ENCODE peak calls at places on chromosomes 7 and 10, in five cellular contexts. N is left ventricle myocardium inferior, T is coronary artery, J is thoracic aorta, M is HFF-Myc. P is an unnamed sample.

GRCh38 chr10:73859441-73860049 is 14.8 kb downstream of the CAMK2G start:
- DNase-seq in N (no peak), T (no peak), J (no peak), M (no peak), P (no peak)

GRCh38 chr7:21497072-21497471 is 45.8 kb upstream of the DNAH11 start:
- DNase-seq in N (no peak), T (no peak), J (no peak), M (peak; percentile 2), P (no peak)

GRCh38 chr10:527416-527815 is 162.1 kb downstream of the DIP2C start:
- DNase-seq in N (no peak), T (no peak), J (no peak), M (no peak), P (no peak)

GRCh38 chr7:21426958-21427860 is 674 bp upstream of the SP4 start:
- DNase-seq in N (peak; percentile 99), T (peak; percentile 99), J (peak; percentile 94), M (peak; percentile 92), P (peak; percentile 98)

GRCh38 chr7:10998984-10999757 is 25.5 kb downstream of the PHF14 start:
- DNase-seq in N (no peak), T (no peak), J (no peak), M (no peak), P (no peak)

GRCh38 chr10:74081192-74081803 is 69.3 kb downstream of the AP3M1 start:
- DNase-seq in N (no peak), T (no peak), J (no peak), M (no peak), P (no peak)

GRCh38 chr10:63935705-63936104 is 414.5 kb downstream of the REEP3 start:
- DNase-seq in N (no peak), T (no peak), J (no peak), M (no peak), P (no peak)

GRCh38 chr10:112435013-112435619 is 11.6 kb downstream of the ZDHHC6 start:
- DNase-seq in N (no peak), T (no peak), J (no peak), M (peak; percentile 9), P (no peak)

GRCh38 chr10:113214331-113214730 is 264.3 kb downstream of the TCF7L2 start:
- DNase-seq in N (no peak), T (no peak), J (no peak), M (no peak), P (no peak)

GRCh38 chr10:31678139-31678536 is 250.5 kb downstream of the ARHGAP12 start:
- DNase-seq in N (peak; percentile 58), T (no peak), J (no peak), M (no peak), P (no peak)

GRCh38 chr10:36722777-36723176 is 402.6 kb upstream of the ANKRD30A start:
- DNase-seq in N (no peak), T (no peak), J (no peak), M (no peak), P (no peak)

GRCh38 chr10:37975407-37975991 is 948 bp downstream of the ZNF25 start:
- DNase-seq in N (no peak), T (no peak), J (no peak), M (peak; percentile 1), P (no peak)

GRCh38 chr10:10872035-10872673 is 145.5 kb upstream of the CELF2 start:
- DNase-seq in N (no peak), T (no peak), J (no peak), M (peak; percentile 63), P (no peak)

GRCh38 chr7:52154382-52154781 is 837.8 kb upstream of the COBL start:
- DNase-seq in N (no peak), T (no peak), J (no peak), M (no peak), P (no peak)

GRCh38 chr7:150854066-150855000 is 2.0 kb downstream of the AOC1 start:
- DNase-seq in N (no peak), T (peak; percentile 52), J (no peak), M (no peak), P (no peak)

GRCh38 chr7:47968852-47969774 is 10.3 kb downstream of the HUS1 start:
- DNase-seq in N (peak; percentile 58), T (no peak), J (no peak), M (peak; percentile 48), P (no peak)

GRCh38 chr10:132503581-132504421 is 33.8 kb upstream of the INPP5A start:
- DNase-seq in N (peak; percentile 13), T (no peak), J (no peak), M (no peak), P (no peak)

GRCh38 chr10:28996947-28997551 is 291.8 kb upstream of the LYZL1 start:
- DNase-seq in N (no peak), T (no peak), J (no peak), M (no peak), P (no peak)

GRCh38 chr10:105952153-105952552 is 1212.4 kb downstream of the SORCS1 start:
- DNase-seq in N (no peak), T (no peak), J (no peak), M (no peak), P (no peak)

GRCh38 chr7:26097837-26098668 is 53.9 kb upstream of the NFE2L3 start:
- DNase-seq in N (no peak), T (no peak), J (no peak), M (no peak), P (no peak)

GRCh38 chr10:98088186-98088971 is 46.1 kb upstream of the R3HCC1L start:
- DNase-seq in N (peak; percentile 27), T (no peak), J (no peak), M (no peak), P (no peak)

GRCh38 chr10:57962839-57963238 is 304.9 kb downstream of the IPMK start:
- DNase-seq in N (no peak), T (no peak), J (no peak), M (no peak), P (no peak)

GRCh38 chr7:191105-192034 is 1.0 kb upstream of the FAM20C start:
- DNase-seq in N (peak; percentile 45), T (no peak), J (peak; percentile 24), M (peak; percentile 74), P (peak; percentile 66)

GRCh38 chr7:92698237-92698841 is 108.1 kb upstream of the FAM133B start:
- DNase-seq in N (peak; percentile 33), T (no peak), J (no peak), M (peak; percentile 92), P (no peak)

GRCh38 chr10:62437696-62438095 is 63.5 kb downstream of the ZNF365 start:
- DNase-seq in N (no peak), T (no peak), J (no peak), M (peak; percentile 58), P (no peak)

GRCh38 chr10:77512219-77512578 is 125.4 kb downstream of the KCNMA1 start:
- DNase-seq in N (no peak), T (no peak), J (no peak), M (no peak), P (no peak)

GRCh38 chr10:75209325-75210192 is 1.0 kb upstream of the VDAC2 start:
- DNase-seq in N (peak; percentile 86), T (peak; percentile 91), J (peak; percentile 43), M (peak; percentile 42), P (peak; percentile 70)

GRCh38 chr10:75208177-75208576 is 2.4 kb upstream of the VDAC2 start:
- DNase-seq in N (no peak), T (no peak), J (no peak), M (no peak), P (no peak)

GRCh38 chr10:75207868-75208167 is 2.8 kb upstream of the VDAC2 start:
- DNase-seq in N (no peak), T (no peak), J (no peak), M (no peak), P (no peak)

GRCh38 chr10:75211007-75211735 is 575 bp downstream of the VDAC2 start:
- DNase-seq in N (no peak), T (no peak), J (no peak), M (no peak), P (no peak)

DNA sequence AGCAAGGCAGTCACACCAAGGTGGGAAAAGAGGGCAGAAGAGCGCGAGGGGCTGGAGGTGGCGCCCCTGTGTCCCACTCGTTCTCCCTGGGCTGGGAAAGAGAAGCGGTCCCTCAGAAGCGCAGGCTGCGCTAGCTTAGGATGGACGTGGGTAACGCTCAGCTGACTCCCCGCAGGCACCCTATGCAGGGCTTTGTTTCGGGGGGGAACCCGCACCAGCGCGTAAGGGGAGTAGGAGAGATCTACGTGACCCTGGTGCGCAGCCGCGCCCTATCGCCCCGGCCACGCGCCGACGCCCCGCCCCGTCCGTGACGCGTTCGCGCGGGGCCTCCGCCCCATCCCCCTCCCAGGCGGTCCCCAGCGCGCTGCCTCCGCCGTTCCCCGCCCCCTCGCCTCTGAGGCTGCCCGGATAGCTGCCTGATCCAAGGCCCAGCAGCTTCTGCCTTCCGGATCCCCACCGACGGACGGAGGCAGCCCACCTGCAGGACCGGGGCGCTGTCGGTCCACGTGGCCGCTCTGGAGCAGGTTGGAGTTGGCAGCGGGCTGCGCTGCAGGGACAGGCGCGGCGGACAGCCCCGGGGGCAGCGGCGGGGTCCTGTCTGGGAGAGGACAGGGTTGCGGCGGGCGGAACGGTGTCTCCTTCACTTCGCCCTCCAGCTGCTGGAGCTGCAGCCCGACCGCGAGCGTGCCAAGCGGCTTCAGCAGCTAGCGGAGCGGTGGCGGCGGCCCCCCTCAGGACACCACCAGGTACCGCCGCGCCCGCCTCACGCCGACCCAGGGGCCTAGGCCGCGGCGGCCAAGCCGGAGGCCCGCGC is at the start of gene VDAC2:
- DNase-seq in N (peak; percentile 93), T (peak; percentile 95), J (peak; percentile 57), M (peak; percentile 50), P (peak; percentile 91)
- TF ChIP-seq CTCF in N (no peak), T (no peak), J (no peak), M (no peak), P (no peak)

DNA sequence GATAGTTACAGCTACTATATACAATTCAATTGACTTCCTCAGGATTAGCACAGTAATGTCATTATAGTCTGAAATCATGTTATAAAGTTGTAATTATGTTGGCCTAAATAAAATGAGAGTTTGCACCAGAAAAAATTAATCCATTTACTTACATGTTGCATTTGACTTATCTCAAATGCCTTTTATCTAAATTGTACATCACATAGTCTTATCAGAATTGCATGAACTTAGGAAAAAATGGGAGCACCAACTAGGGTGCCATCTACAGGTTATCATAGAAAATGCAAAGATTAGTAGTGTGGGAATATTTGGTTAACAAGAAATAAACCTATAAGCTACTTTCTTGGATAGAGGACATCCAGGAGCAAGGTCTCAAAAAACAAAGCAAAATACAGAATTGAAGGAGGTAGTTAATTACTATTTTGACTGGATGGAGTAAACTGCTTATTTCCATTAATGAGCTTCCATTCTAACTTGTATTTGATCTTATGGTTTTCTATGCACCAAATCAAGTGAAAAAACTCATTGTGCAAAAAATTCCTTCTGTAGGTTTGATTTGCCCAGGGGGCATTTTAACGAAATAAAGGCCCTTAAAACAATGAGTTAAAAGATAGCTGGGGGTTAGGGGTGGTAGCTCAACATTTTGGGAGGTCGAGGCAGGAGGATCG is 60.0 kb upstream of the ORC5 start:
- DNase-seq in N (no peak), T (no peak), J (no peak), M (no peak), P (no peak)
- TF ChIP-seq CTCF in N (peak; percentile 52), T (no peak), J (no peak), M (peak; percentile 42), P (peak; percentile 41)

GRCh38 chr7:106756884-106757283 is 95.9 kb upstream of the CCDC71L start:
- DNase-seq in N (no peak), T (no peak), J (no peak), M (no peak), P (no peak)
- TF ChIP-seq CTCF in N (no peak), T (no peak), J (no peak), M (no peak), P (no peak)

DNA sequence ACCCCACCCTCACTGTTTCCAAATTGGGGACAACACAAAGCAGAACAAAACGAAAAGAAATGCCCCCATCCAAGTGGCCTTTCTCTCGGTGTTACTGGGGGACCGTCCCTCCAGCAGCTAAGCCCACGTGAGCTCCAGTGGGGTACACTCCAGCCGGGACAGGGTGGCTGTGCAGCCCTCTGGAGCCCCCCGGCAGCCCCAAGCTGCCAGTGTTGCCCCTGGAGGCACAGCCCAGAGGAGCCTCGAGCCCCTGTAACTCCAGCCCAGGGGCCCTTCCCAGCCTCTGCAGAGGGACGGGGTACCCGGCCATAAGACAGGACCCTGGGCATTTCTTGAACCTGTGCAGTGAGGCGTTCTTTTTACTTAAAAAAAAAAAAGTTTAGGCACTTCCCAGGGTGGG is 124.5 kb upstream of the KCTD7 start:
- DNase-seq in N (no peak), T (no peak), J (no peak), M (no peak), P (no peak)
- TF ChIP-seq CTCF in N (no peak), T (no peak), J (no peak), M (no peak), P (no peak)